ENCODE peak calls at places on chromosomes 3 and 15, in six cellular contexts. One of them, this sample, is unnamed.
A peak's percentile ranks its signal among the peaks of the same experiment; 100 is the strongest.

GRCh38 chr3:58241321-58242044 is 3.9 kb downstream of the ABHD6 start:
- DNase-seq in fibroblast of pulmonary artery: no peak
- DNase-seq in fibroblast of mammary gland: no peak
- DNase-seq in MCF 10A: no peak
- DNase-seq in cardiac muscle cell: no peak
- DNase-seq in epithelial cell of esophagus: no peak
- DNase-seq in this sample: no peak

GRCh38 chr3:49004352-49005297 is 2.6 kb upstream of the WDR6 start:
- DNase-seq in fibroblast of pulmonary artery: no peak
- DNase-seq in fibroblast of mammary gland: no peak
- DNase-seq in MCF 10A: no peak
- DNase-seq in cardiac muscle cell: no peak
- DNase-seq in epithelial cell of esophagus: peak; percentile 29
- DNase-seq in this sample: no peak

GRCh38 chr15:98734472-98735284 is 86.3 kb downstream of the IGF1R start:
- DNase-seq in fibroblast of pulmonary artery: no peak
- DNase-seq in fibroblast of mammary gland: peak; percentile 34
- DNase-seq in MCF 10A: peak; percentile 32
- DNase-seq in cardiac muscle cell: no peak
- DNase-seq in epithelial cell of esophagus: peak; percentile 42
- DNase-seq in this sample: no peak

GRCh38 chr15:40242671-40243070 is 3.8 kb downstream of the PAK6 start:
- DNase-seq in fibroblast of pulmonary artery: no peak
- DNase-seq in fibroblast of mammary gland: no peak
- DNase-seq in MCF 10A: no peak
- DNase-seq in cardiac muscle cell: no peak
- DNase-seq in epithelial cell of esophagus: no peak
- DNase-seq in this sample: no peak

GRCh38 chr3:164332856-164333802 is 745.2 kb downstream of the SI start:
- DNase-seq in fibroblast of pulmonary artery: no peak
- DNase-seq in fibroblast of mammary gland: no peak
- DNase-seq in MCF 10A: no peak
- DNase-seq in cardiac muscle cell: peak; percentile 54
- DNase-seq in epithelial cell of esophagus: no peak
- DNase-seq in this sample: no peak

GRCh38 chr15:41561777-41562145 is 2.7 kb downstream of the TYRO3 start:
- DNase-seq in fibroblast of pulmonary artery: peak; percentile 81
- DNase-seq in fibroblast of mammary gland: peak; percentile 63
- DNase-seq in MCF 10A: no peak
- DNase-seq in cardiac muscle cell: no peak
- DNase-seq in epithelial cell of esophagus: no peak
- DNase-seq in this sample: no peak

GRCh38 chr3:172098698-172099494 is 59.5 kb downstream of the FNDC3B start:
- DNase-seq in fibroblast of pulmonary artery: no peak
- DNase-seq in fibroblast of mammary gland: no peak
- DNase-seq in MCF 10A: no peak
- DNase-seq in cardiac muscle cell: peak; percentile 25
- DNase-seq in epithelial cell of esophagus: no peak
- DNase-seq in this sample: no peak

GRCh38 chr3:30470566-30470965 is 135.8 kb upstream of the TGFBR2 start:
- DNase-seq in fibroblast of pulmonary artery: no peak
- DNase-seq in fibroblast of mammary gland: no peak
- DNase-seq in MCF 10A: no peak
- DNase-seq in cardiac muscle cell: no peak
- DNase-seq in epithelial cell of esophagus: no peak
- DNase-seq in this sample: no peak

GRCh38 chr15:89177633-89178306 is 43.6 kb downstream of the RLBP1 start:
- DNase-seq in fibroblast of pulmonary artery: peak; percentile 87
- DNase-seq in fibroblast of mammary gland: peak; percentile 79
- DNase-seq in MCF 10A: peak; percentile 74
- DNase-seq in cardiac muscle cell: peak; percentile 71
- DNase-seq in epithelial cell of esophagus: peak; percentile 76
- DNase-seq in this sample: peak; percentile 59

GRCh38 chr3:183129243-183129642 is 29.9 kb upstream of the MCCC1 start:
- DNase-seq in fibroblast of pulmonary artery: no peak
- DNase-seq in fibroblast of mammary gland: peak; percentile 14
- DNase-seq in MCF 10A: no peak
- DNase-seq in cardiac muscle cell: peak; percentile 11
- DNase-seq in epithelial cell of esophagus: peak; percentile 13
- DNase-seq in this sample: no peak

GRCh38 chr15:63348392-63348791 is 33.3 kb downstream of the CA12 start:
- DNase-seq in fibroblast of pulmonary artery: peak; percentile 82
- DNase-seq in fibroblast of mammary gland: peak; percentile 56
- DNase-seq in MCF 10A: peak; percentile 82
- DNase-seq in cardiac muscle cell: no peak
- DNase-seq in epithelial cell of esophagus: peak; percentile 87
- DNase-seq in this sample: no peak

GRCh38 chr3:62051506-62051905 is 321.8 kb downstream of the FEZF2 start:
- DNase-seq in fibroblast of pulmonary artery: peak; percentile 40
- DNase-seq in fibroblast of mammary gland: peak; percentile 41
- DNase-seq in MCF 10A: peak; percentile 65
- DNase-seq in cardiac muscle cell: peak; percentile 37
- DNase-seq in epithelial cell of esophagus: peak; percentile 72
- DNase-seq in this sample: no peak

GRCh38 chr3:64627471-64628321 is 60.1 kb downstream of the ADAMTS9 start:
- DNase-seq in fibroblast of pulmonary artery: no peak
- DNase-seq in fibroblast of mammary gland: peak; percentile 20
- DNase-seq in MCF 10A: peak; percentile 16
- DNase-seq in cardiac muscle cell: no peak
- DNase-seq in epithelial cell of esophagus: peak; percentile 4
- DNase-seq in this sample: no peak

GRCh38 chr3:9351709-9352126 is 11.1 kb upstream of the THUMPD3 start:
- DNase-seq in fibroblast of pulmonary artery: no peak
- DNase-seq in fibroblast of mammary gland: no peak
- DNase-seq in MCF 10A: no peak
- DNase-seq in cardiac muscle cell: no peak
- DNase-seq in epithelial cell of esophagus: peak; percentile 70
- DNase-seq in this sample: no peak

DNA sequence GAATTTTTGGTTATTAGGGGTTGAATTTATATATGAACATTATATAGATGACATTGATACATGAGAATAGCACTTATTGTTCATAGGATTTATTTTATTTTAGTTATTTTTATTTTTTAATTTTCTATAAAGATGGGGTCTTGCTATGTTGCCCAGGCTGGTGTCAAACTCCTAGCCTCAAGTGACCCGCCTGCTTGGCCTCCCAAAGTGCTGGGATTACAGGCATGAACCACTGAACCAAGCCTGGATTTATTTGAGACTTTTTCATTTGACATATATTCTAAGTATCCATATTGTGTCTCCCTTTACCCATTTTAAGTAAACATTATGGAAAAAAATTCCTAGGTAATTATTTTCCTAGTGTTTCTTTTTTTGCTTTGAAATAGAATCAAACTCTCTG is 12.5 kb downstream of the PAQR9 start:
- DNase-seq in fibroblast of pulmonary artery: no peak
- DNase-seq in fibroblast of mammary gland: no peak
- DNase-seq in MCF 10A: no peak
- DNase-seq in cardiac muscle cell: no peak
- DNase-seq in epithelial cell of esophagus: no peak
- DNase-seq in this sample: no peak
- TF ChIP-seq CTCF in fibroblast of pulmonary artery: no peak
- TF ChIP-seq CTCF in fibroblast of mammary gland: no peak
- TF ChIP-seq CTCF in MCF 10A: no peak
- TF ChIP-seq CTCF in cardiac muscle cell: no peak
- TF ChIP-seq CTCF in epithelial cell of esophagus: no peak
- TF ChIP-seq CTCF in this sample: no peak

DNA sequence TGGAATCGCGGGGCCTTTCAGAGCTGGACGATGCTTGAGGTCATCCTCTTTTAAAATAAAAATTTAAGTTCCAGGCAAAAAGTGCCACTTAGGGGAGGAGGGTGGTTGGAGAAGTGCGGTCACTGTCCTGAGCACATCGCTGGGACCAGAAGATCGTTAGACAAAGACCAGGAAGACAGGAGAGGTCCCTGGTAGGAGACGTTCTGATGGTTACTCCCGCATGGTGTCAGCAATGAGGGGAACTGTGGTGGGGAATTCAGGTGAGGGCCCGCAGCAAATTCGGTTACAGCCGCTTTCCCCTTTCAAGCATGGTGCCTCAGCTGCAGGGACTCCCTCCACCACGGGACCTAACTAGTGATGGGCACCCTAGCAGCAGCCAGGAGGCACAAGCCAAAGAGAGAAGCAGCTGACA is 1.0 kb upstream of the ISY1 start:
- DNase-seq in fibroblast of pulmonary artery: no peak
- DNase-seq in fibroblast of mammary gland: no peak
- DNase-seq in MCF 10A: peak; percentile 51
- DNase-seq in cardiac muscle cell: no peak
- DNase-seq in epithelial cell of esophagus: peak; percentile 38
- DNase-seq in this sample: peak; percentile 29
- TF ChIP-seq CTCF in fibroblast of pulmonary artery: no peak
- TF ChIP-seq CTCF in fibroblast of mammary gland: no peak
- TF ChIP-seq CTCF in MCF 10A: no peak
- TF ChIP-seq CTCF in cardiac muscle cell: no peak
- TF ChIP-seq CTCF in epithelial cell of esophagus: no peak
- TF ChIP-seq CTCF in this sample: no peak

GRCh38 chr3:178152988-178153387 is 383.2 kb upstream of the KCNMB2 start:
- DNase-seq in fibroblast of pulmonary artery: no peak
- DNase-seq in fibroblast of mammary gland: no peak
- DNase-seq in MCF 10A: no peak
- DNase-seq in cardiac muscle cell: no peak
- DNase-seq in epithelial cell of esophagus: no peak
- DNase-seq in this sample: no peak

GRCh38 chr3:178152010-178152409 is 384.2 kb upstream of the KCNMB2 start:
- DNase-seq in fibroblast of pulmonary artery: no peak
- DNase-seq in fibroblast of mammary gland: no peak
- DNase-seq in MCF 10A: no peak
- DNase-seq in cardiac muscle cell: no peak
- DNase-seq in epithelial cell of esophagus: no peak
- DNase-seq in this sample: no peak

GRCh38 chr3:178159691-178160090 is 376.5 kb upstream of the KCNMB2 start:
- DNase-seq in fibroblast of pulmonary artery: peak; percentile 49
- DNase-seq in fibroblast of mammary gland: no peak
- DNase-seq in MCF 10A: no peak
- DNase-seq in cardiac muscle cell: no peak
- DNase-seq in epithelial cell of esophagus: no peak
- DNase-seq in this sample: no peak

GRCh38 chr3:178155521-178155920 is 380.7 kb upstream of the KCNMB2 start:
- DNase-seq in fibroblast of pulmonary artery: no peak
- DNase-seq in fibroblast of mammary gland: no peak
- DNase-seq in MCF 10A: peak; percentile 11
- DNase-seq in cardiac muscle cell: peak; percentile 24
- DNase-seq in epithelial cell of esophagus: no peak
- DNase-seq in this sample: no peak
- TF ChIP-seq CTCF in fibroblast of pulmonary artery: no peak
- TF ChIP-seq CTCF in fibroblast of mammary gland: no peak
- TF ChIP-seq CTCF in MCF 10A: no peak
- TF ChIP-seq CTCF in cardiac muscle cell: no peak
- TF ChIP-seq CTCF in epithelial cell of esophagus: no peak
- TF ChIP-seq CTCF in this sample: no peak

DNA sequence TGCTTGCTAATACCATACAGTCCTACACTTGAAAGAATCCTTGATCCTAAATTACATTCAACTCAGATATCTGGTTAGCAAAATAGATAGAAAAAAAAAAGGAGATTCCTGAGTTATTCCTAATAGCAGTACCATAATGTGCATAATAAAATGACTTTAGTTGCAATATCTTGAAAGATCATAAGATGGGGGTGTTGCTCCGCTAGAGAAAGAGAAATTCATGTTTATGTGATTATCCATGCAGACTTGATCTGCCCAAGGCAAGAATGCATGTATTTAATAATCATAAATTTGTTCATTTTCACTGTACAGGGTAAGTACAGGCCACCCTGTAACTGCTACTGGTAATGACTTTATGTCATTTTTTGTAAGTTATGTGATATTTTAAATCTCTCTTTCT is 84.7 kb downstream of the HCN4 start:
- DNase-seq in fibroblast of pulmonary artery: peak; percentile 32
- DNase-seq in fibroblast of mammary gland: peak; percentile 36
- DNase-seq in MCF 10A: peak; percentile 21
- DNase-seq in cardiac muscle cell: no peak
- DNase-seq in epithelial cell of esophagus: peak; percentile 9
- DNase-seq in this sample: no peak
- TF ChIP-seq CTCF in fibroblast of pulmonary artery: peak; percentile 15
- TF ChIP-seq CTCF in fibroblast of mammary gland: peak; percentile 41
- TF ChIP-seq CTCF in MCF 10A: no peak
- TF ChIP-seq CTCF in cardiac muscle cell: peak; percentile 16
- TF ChIP-seq CTCF in epithelial cell of esophagus: peak; percentile 12
- TF ChIP-seq CTCF in this sample: no peak

GRCh38 chr15:75928680-75929608 is 25.3 kb downstream of the FBXO22 start:
- DNase-seq in fibroblast of pulmonary artery: peak; percentile 56
- DNase-seq in fibroblast of mammary gland: no peak
- DNase-seq in MCF 10A: peak; percentile 67
- DNase-seq in cardiac muscle cell: peak; percentile 76
- DNase-seq in epithelial cell of esophagus: peak; percentile 60
- DNase-seq in this sample: no peak
- TF ChIP-seq CTCF in fibroblast of pulmonary artery: peak; percentile 56
- TF ChIP-seq CTCF in fibroblast of mammary gland: peak; percentile 22
- TF ChIP-seq CTCF in MCF 10A: peak; percentile 46
- TF ChIP-seq CTCF in cardiac muscle cell: peak; percentile 46
- TF ChIP-seq CTCF in epithelial cell of esophagus: peak; percentile 63
- TF ChIP-seq CTCF in this sample: peak; percentile 12

GRCh38 chr3:44712455-44713075 is at the start of gene ZNF502:
- DNase-seq in fibroblast of pulmonary artery: peak; percentile 93
- DNase-seq in fibroblast of mammary gland: peak; percentile 89
- DNase-seq in MCF 10A: peak; percentile 52
- DNase-seq in cardiac muscle cell: peak; percentile 78
- DNase-seq in epithelial cell of esophagus: peak; percentile 91
- DNase-seq in this sample: peak; percentile 66
- TF ChIP-seq CTCF in fibroblast of pulmonary artery: peak; percentile 31
- TF ChIP-seq CTCF in fibroblast of mammary gland: peak; percentile 25
- TF ChIP-seq CTCF in MCF 10A: no peak
- TF ChIP-seq CTCF in cardiac muscle cell: peak; percentile 40
- TF ChIP-seq CTCF in epithelial cell of esophagus: peak; percentile 42
- TF ChIP-seq CTCF in this sample: peak; percentile 25

GRCh38 chr15:38521316-38521715 is 43.3 kb downstream of the RASGRP1 start:
- DNase-seq in fibroblast of pulmonary artery: no peak
- DNase-seq in fibroblast of mammary gland: no peak
- DNase-seq in MCF 10A: no peak
- DNase-seq in cardiac muscle cell: no peak
- DNase-seq in epithelial cell of esophagus: no peak
- DNase-seq in this sample: no peak
- TF ChIP-seq CTCF in fibroblast of pulmonary artery: no peak
- TF ChIP-seq CTCF in fibroblast of mammary gland: no peak
- TF ChIP-seq CTCF in MCF 10A: no peak
- TF ChIP-seq CTCF in cardiac muscle cell: no peak
- TF ChIP-seq CTCF in epithelial cell of esophagus: no peak
- TF ChIP-seq CTCF in this sample: no peak